ENCODE peak calls at places on chromosome 14, in four cellular contexts. T is HL-60, E is GM12878, D is K562. L is an unnamed sample.

GRCh38 chr14:35818346-35819115 is 7.6 kb upstream of the BRMS1L start:
- DNase-seq in T (peak), E (no peak), D (peak), L (peak)

GRCh38 chr14:79528843-79529405 is 682.4 kb downstream of the DIO2 start:
- DNase-seq in T (no peak), E (no peak), D (no peak), L (no peak)

GRCh38 chr14:65487783-65488578 is 75.5 kb downstream of the FUT8 start:
- DNase-seq in T (no peak), E (no peak), D (no peak), L (no peak)

GRCh38 chr14:91367173-91368171 is 50.1 kb downstream of the CCDC88C start:
- DNase-seq in T (peak), E (peak), D (no peak), L (peak)

GRCh38 chr14:34237098-34237497 is 224.9 kb downstream of the SPTSSA start:
- DNase-seq in T (no peak), E (no peak), D (no peak), L (no peak)

GRCh38 chr14:104870368-104871144 is 5.5 kb downstream of the CEP170B start:
- DNase-seq in T (peak), E (no peak), D (peak), L (no peak)

GRCh38 chr14:74292061-74292460 is 10.7 kb downstream of the ABCD4 start:
- DNase-seq in T (no peak), E (no peak), D (no peak), L (no peak)

GRCh38 chr14:100203962-100204834 is 34.7 kb upstream of the YY1 start:
- DNase-seq in T (no peak), E (no peak), D (no peak), L (no peak)

GRCh38 chr14:21097616-21098133 is 780 bp downstream of the ZNF219 start:
- DNase-seq in T (peak), E (no peak), D (no peak), L (no peak)

GRCh38 chr14:33657478-33657877 is 293.4 kb downstream of the EGLN3 start:
- DNase-seq in T (no peak), E (no peak), D (no peak), L (no peak)

GRCh38 chr14:99899578-99900178 is 106.5 kb downstream of the EML1 start:
- DNase-seq in T (no peak), E (no peak), D (no peak), L (no peak)

GRCh38 chr14:38003746-38004609 is 203.7 kb upstream of the SSTR1 start:
- DNase-seq in T (no peak), E (no peak), D (no peak), L (no peak)

GRCh38 chr14:76922599-76922998 is 96.4 kb downstream of the LRRC74A start:
- DNase-seq in T (no peak), E (no peak), D (no peak), L (no peak)

GRCh38 chr14:68089146-68089715 is 269.7 kb downstream of the RAD51B start:
- DNase-seq in T (no peak), E (no peak), D (no peak), L (no peak)

GRCh38 chr14:44317433-44317746 is 189.7 kb downstream of the FSCB start:
- DNase-seq in T (no peak), E (no peak), D (no peak), L (no peak)

GRCh38 chr14:77208266-77208978 is 26.8 kb downstream of the TMEM63C start:
- DNase-seq in T (peak), E (no peak), D (peak), L (peak)

GRCh38 chr14:32382704-32383103 is 53.6 kb downstream of the AKAP6 start:
- DNase-seq in T (no peak), E (no peak), D (no peak), L (no peak)

GRCh38 chr14:97917169-97917568 is 1120.0 kb downstream of the VRK1 start:
- DNase-seq in T (no peak), E (no peak), D (no peak), L (no peak)

GRCh38 chr14:58353516-58354299 is 42.0 kb upstream of the TOMM20L start:
- DNase-seq in T (no peak), E (no peak), D (no peak), L (no peak)

GRCh38 chr14:48527832-48528231 is 852.4 kb upstream of the MDGA2 start:
- DNase-seq in T (no peak), E (no peak), D (no peak), L (no peak)

GRCh38 chr14:21352587-21352986 is 31.2 kb downstream of the SUPT16H start:
- DNase-seq in T (peak), E (no peak), D (no peak), L (peak)

GRCh38 chr14:103728721-103729120 is 13.1 kb downstream of the ZFYVE21 start:
- DNase-seq in T (no peak), E (no peak), D (no peak), L (no peak)

GRCh38 chr14:50984061-50984710 is 39.9 kb upstream of the PYGL start:
- DNase-seq in T (no peak), E (no peak), D (no peak), L (no peak)

GRCh38 chr14:35858521-35859209 is 32.5 kb downstream of the BRMS1L start:
- DNase-seq in T (no peak), E (no peak), D (no peak), L (no peak)

GRCh38 chr14:90654831-90655276 is 161.4 kb downstream of the TTC7B start:
- DNase-seq in T (no peak), E (no peak), D (no peak), L (no peak)

GRCh38 chr14:37559386-37559785 is 35.7 kb downstream of the FOXA1 start:
- DNase-seq in T (no peak), E (no peak), D (no peak), L (no peak)

GRCh38 chr14:35747379-35747778 is 61.7 kb downstream of the RALGAPA1 start:
- DNase-seq in T (no peak), E (no peak), D (no peak), L (no peak)

GRCh38 chr14:75229923-75230792 is 48.5 kb upstream of the FOS start:
- DNase-seq in T (peak), E (peak), D (peak), L (no peak)

GRCh38 chr14:95185452-95186392 is 28.4 kb upstream of the DICER1 start:
- DNase-seq in T (peak), E (no peak), D (peak), L (no peak)
- TF ChIP-seq SPI1 in T (peak), E (no peak), D (no peak), L (peak)

GRCh38 chr14:22973217-22974032 is 8.9 kb downstream of the AJUBA start:
- DNase-seq in T (peak), E (no peak), D (peak), L (peak)
- TF ChIP-seq POLR2AphosphoS5 in T (no peak), E (no peak), D (no peak), L (no peak)

DNA sequence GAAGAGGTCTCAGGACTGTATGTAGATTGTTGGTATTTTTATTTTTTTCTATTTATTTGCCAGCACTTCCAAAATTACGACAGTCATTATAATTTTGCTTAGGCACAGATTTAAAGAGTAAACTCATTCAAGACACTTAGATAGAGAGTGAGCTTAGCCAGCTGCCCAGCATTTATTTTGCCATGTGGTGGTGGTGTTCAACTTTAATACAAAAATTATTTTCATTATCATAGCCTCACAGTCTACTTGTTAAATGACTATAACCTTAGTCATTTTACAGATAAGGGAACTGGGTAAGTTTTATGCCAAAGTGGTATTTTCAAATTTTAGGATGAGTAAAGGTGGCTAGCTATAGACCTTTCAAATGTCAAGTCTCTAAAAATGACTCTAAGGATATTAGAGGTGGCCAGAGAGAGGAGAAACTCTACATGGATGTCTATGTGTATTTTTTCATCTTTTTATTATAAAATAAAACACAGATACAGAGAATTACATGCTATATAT is 66.7 kb downstream of the LRRC9 start:
- DNase-seq in T (no peak), E (no peak), D (no peak), L (no peak)
- TF ChIP-seq SPI1 in T (no peak), E (no peak), D (no peak), L (no peak)

GRCh38 chr14:24171422-24172260 is at the start of gene REC8:
- DNase-seq in T (no peak), E (peak), D (no peak), L (peak)
- TF ChIP-seq POLR2AphosphoS5 in T (no peak), E (peak), D (no peak), L (peak)

GRCh38 chr14:96409701-96410100 is 17.8 kb downstream of the AK7 start:
- DNase-seq in T (no peak), E (no peak), D (no peak), L (no peak)
- TF ChIP-seq SPI1 in T (no peak), E (no peak), D (no peak), L (no peak)

GRCh38 chr14:96077983-96078686 is 39.0 kb downstream of the C14orf132 start:
- DNase-seq in T (no peak), E (peak), D (no peak), L (no peak)
- TF ChIP-seq POLR2AphosphoS5 in T (no peak), E (no peak), D (no peak), L (no peak)

DNA sequence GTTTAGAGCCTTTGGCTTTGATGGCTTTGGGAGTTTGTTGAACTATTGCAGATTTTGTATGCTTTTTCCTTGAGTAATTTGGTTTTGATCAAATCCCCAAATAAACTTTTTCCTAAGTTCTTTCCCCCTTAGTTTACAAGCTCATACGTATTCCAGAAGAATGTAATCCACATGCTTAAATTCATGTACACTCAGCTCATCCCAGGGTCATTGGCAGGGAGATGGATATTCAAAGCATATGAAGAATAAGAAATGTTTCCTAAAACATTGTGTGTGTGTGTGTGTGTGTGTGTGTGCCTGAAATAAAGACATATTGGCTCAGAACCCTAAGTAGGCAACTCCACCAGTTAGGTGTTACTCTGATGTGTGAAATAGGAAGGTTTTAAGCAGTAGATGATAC is 89.4 kb downstream of the TMEM30B start:
- DNase-seq in T (no peak), E (no peak), D (no peak), L (no peak)
- TF ChIP-seq SPI1 in T (no peak), E (no peak), D (no peak), L (no peak)

L was measured in GM12891.